ENCODE peak calls at places on chromosomes 2 and 18, in seven cellular contexts. P is tibial nerve, J is adrenal gland, X is PC-9, B is right atrium auricular region, W is A549, T is thoracic aorta. R is an unnamed sample.

GRCh38 chr18:68475911-68476310 is 239.0 kb downstream of the TMX3 start:
- DNase-seq in P (no peak), J (no peak), X (no peak), B (no peak), W (no peak), T (no peak), R (no peak)

GRCh38 chr2:134973241-134974146 is 54.9 kb downstream of the CCNT2 start:
- DNase-seq in P (no peak), J (no peak), X (no peak), B (no peak), W (no peak), T (no peak), R (no peak)

GRCh38 chr2:178477443-178478099 is 829 bp downstream of the FKBP7 start:
- DNase-seq in P (no peak), J (no peak), X (no peak), B (no peak), W (no peak), T (no peak), R (no peak)

GRCh38 chr2:122070241-122070731 is 314.8 kb downstream of the TSN start:
- DNase-seq in P (no peak), J (no peak), X (no peak), B (no peak), W (no peak), T (no peak), R (no peak)

GRCh38 chr2:14072338-14072737 is 560.2 kb upstream of the LRATD1 start:
- DNase-seq in P (no peak), J (no peak), X (no peak), B (no peak), W (no peak), T (no peak), R (no peak)

GRCh38 chr2:52115750-52116149 is 1083.8 kb upstream of the NRXN1 start:
- DNase-seq in P (no peak), J (no peak), X (no peak), B (no peak), W (no peak), T (no peak), R (no peak)

GRCh38 chr2:205739618-205740017 is 57.3 kb downstream of the NRP2 start:
- DNase-seq in P (no peak), J (no peak), X (no peak), B (no peak), W (no peak), T (no peak), R (no peak)

GRCh38 chr2:193542762-193543161 is 1348.0 kb upstream of the TMEFF2 start:
- DNase-seq in P (no peak), J (no peak), X (no peak), B (no peak), W (no peak), T (no peak), R (peak; percentile 86)

GRCh38 chr2:103008586-103008985 is 246.8 kb downstream of the TMEM182 start:
- DNase-seq in P (no peak), J (no peak), X (peak; percentile 1), B (no peak), W (peak; percentile 4), T (no peak), R (no peak)

GRCh38 chr2:8457620-8458255 is 224.1 kb upstream of the ID2 start:
- DNase-seq in P (no peak), J (no peak), X (no peak), B (no peak), W (no peak), T (no peak), R (no peak)

GRCh38 chr2:160205511-160205910 is 5.4 kb upstream of the ITGB6 start:
- DNase-seq in P (no peak), J (peak; percentile 94), X (peak; percentile 94), B (no peak), W (peak; percentile 96), T (peak; percentile 60), R (peak; percentile 86)

GRCh38 chr2:61471905-61472805 is 1.3 kb upstream of the USP34 start:
- DNase-seq in P (no peak), J (no peak), X (peak; percentile 27), B (no peak), W (peak; percentile 39), T (no peak), R (no peak)

GRCh38 chr2:238646281-238646680 is 201.6 kb upstream of the TWIST2 start:
- DNase-seq in P (no peak), J (no peak), X (no peak), B (no peak), W (no peak), T (no peak), R (no peak)

GRCh38 chr2:173136067-173136466 is 60.4 kb downstream of the MAP3K20 start:
- DNase-seq in P (no peak), J (no peak), X (no peak), B (no peak), W (no peak), T (no peak), R (no peak)

GRCh38 chr2:173136614-173137013 is 61.0 kb downstream of the MAP3K20 start:
- DNase-seq in P (no peak), J (no peak), X (no peak), B (no peak), W (no peak), T (no peak), R (peak; percentile 40)

GRCh38 chr2:173137616-173138015 is 62.0 kb downstream of the MAP3K20 start:
- DNase-seq in P (no peak), J (no peak), X (no peak), B (no peak), W (no peak), T (no peak), R (no peak)

GRCh38 chr2:173132531-173132930 is 56.9 kb downstream of the MAP3K20 start:
- DNase-seq in P (no peak), J (no peak), X (no peak), B (no peak), W (no peak), T (no peak), R (no peak)

DNA sequence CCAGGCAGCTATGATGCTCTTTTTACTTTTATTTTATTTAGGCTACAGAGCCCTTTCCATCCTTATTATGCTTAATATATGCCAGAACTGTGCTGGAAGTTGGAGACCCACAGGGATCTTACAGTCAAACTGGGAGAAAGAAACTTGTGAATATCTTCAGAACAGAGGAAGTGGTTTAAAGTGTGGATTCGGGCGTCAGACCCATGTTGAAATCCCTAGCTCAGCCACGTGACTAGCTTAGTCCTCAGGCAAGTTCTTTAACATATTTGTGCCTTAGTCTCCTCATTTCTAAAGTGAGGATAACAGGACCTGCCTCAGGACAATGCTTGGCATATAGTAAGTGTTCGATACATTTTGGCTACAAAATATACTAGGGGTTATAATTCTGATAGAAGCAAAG is 59.1 kb downstream of the MAP3K20 start:
- DNase-seq in P (peak; percentile 38), J (no peak), X (no peak), B (no peak), W (no peak), T (no peak), R (no peak)
- H3K4me1 ChIP-seq in P (no peaks in the 10 kb centered on the region), J (no peaks in the 10 kb centered on the region), X (no peaks in the 10 kb centered on the region), B (peaks cover 55% of the 10 kb centered on the region), W (peaks cover 13% of the 10 kb centered on the region), T (peaks cover 5% of the 10 kb centered on the region), R (peaks cover 22% of the 10 kb centered on the region)

GRCh38 chr2:69166812-69167468 is 154.0 kb downstream of the ANTXR1 start:
- DNase-seq in P (no peak), J (no peak), X (no peak), B (no peak), W (no peak), T (no peak), R (no peak)

GRCh38 chr2:69163556-69163955 is 150.6 kb downstream of the ANTXR1 start:
- DNase-seq in P (no peak), J (no peak), X (no peak), B (no peak), W (no peak), T (no peak), R (no peak)

GRCh38 chr2:69164379-69164778 is 151.4 kb downstream of the ANTXR1 start:
- DNase-seq in P (no peak), J (no peak), X (no peak), B (no peak), W (no peak), T (no peak), R (no peak)

GRCh38 chr2:69166465-69166811 is 153.5 kb downstream of the ANTXR1 start:
- DNase-seq in P (no peak), J (no peak), X (no peak), B (no peak), W (no peak), T (no peak), R (no peak)

DNA sequence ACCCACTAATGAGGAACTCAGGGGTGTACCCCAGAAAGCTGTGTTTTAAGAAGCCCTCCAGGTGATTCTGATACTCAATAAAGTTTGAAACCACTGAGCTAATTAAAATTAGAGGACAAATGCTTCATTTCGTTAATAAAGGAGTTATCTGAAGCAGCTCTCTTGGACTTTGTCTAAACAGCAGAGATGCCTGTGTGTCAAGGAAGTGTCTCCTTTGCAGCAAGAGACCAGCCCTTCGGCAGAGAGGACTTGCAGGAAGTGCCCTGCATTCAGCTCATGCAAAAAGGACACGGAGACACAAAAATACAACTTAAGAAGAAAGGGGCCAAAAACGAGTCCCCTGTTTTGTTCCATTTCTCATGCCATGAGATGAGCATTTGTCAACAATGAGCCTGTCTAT is 152.1 kb downstream of the ANTXR1 start:
- DNase-seq in P (no peak), J (no peak), X (no peak), B (no peak), W (no peak), T (no peak), R (no peak)
- H3K4me1 ChIP-seq in P (peaks cover 13% of the 10 kb centered on the region), J (peaks cover 44% of the 10 kb centered on the region), X (peaks cover 22% of the 10 kb centered on the region), B (peaks cover 52% of the 10 kb centered on the region), W (peaks cover 51% of the 10 kb centered on the region), T (peaks cover 71% of the 10 kb centered on the region), R (peaks cover 40% of the 10 kb centered on the region)

GRCh38 chr2:136013962-136014361 is 28.5 kb upstream of the DARS1 start:
- DNase-seq in P (no peak), J (no peak), X (no peak), B (no peak), W (no peak), T (no peak), R (no peak)

GRCh38 chr2:136010126-136010525 is 24.7 kb upstream of the DARS1 start:
- DNase-seq in P (no peak), J (no peak), X (no peak), B (no peak), W (no peak), T (no peak), R (no peak)

GRCh38 chr2:136015688-136016087 is 30.3 kb upstream of the DARS1 start:
- DNase-seq in P (no peak), J (no peak), X (no peak), B (no peak), W (no peak), T (no peak), R (no peak)

GRCh38 chr2:136012315-136012714 is 26.9 kb upstream of the DARS1 start:
- DNase-seq in P (no peak), J (no peak), X (no peak), B (no peak), W (no peak), T (no peak), R (no peak)

DNA sequence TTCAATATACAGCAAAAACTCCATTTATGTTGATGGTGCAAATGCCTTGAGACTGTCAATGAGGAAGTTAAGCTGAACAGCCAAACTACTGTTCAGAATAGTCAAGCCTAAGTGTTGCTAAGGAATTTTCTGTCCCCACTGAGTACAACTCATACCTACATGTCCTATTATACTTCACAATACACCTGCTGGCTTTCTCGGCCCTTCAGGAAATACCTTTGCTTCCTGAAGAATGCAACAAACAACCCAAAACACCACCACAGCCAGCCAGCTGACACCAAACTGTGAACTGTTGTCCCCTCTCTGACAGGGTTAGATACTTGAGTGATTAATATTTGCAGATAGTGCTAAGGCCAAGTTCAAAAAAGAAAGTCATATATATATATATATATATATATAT is 27.9 kb upstream of the DARS1 start:
- DNase-seq in P (no peak), J (no peak), X (no peak), B (no peak), W (no peak), T (no peak), R (no peak)
- H3K4me1 ChIP-seq in P (no peaks in the 10 kb centered on the region), J (peaks cover 10% of the 10 kb centered on the region), X (no peaks in the 10 kb centered on the region), B (peaks cover 26% of the 10 kb centered on the region), W (no peaks in the 10 kb centered on the region), T (no peaks in the 10 kb centered on the region), R (peaks cover 17% of the 10 kb centered on the region)

GRCh38 chr2:85853499-85854165 is 35.2 kb downstream of the ST3GAL5 start:
- DNase-seq in P (no peak), J (no peak), X (no peak), B (no peak), W (no peak), T (no peak), R (no peak)
- H3K4me1 ChIP-seq in P (peaks cover 6% of the 10 kb centered on the region), J (peaks cover 34% of the 10 kb centered on the region), X (no peaks in the 10 kb centered on the region), B (peaks cover 3% of the 10 kb centered on the region), W (no peaks in the 10 kb centered on the region), T (peaks cover 2% of the 10 kb centered on the region), R (no peaks in the 10 kb centered on the region)